ENCODE peak calls at places on chromosomes 4 and X, in four cellular contexts. V is IMR-90, E is A549, X is HepG2. C is an unnamed sample.

GRCh38 chrX:66200050-66200664 is 36.1 kb downstream of the HEPH start:
- DNase-seq in V (no peak), E (no peak), X (no peak), C (no peak)

GRCh38 chr4:19478791-19479190 is 772.9 kb upstream of the SLIT2 start:
- DNase-seq in V (peak), E (no peak), X (no peak), C (no peak)

GRCh38 chr4:157043131-157043530 is 32.8 kb upstream of the GLRB start:
- DNase-seq in V (peak), E (no peak), X (peak), C (no peak)

GRCh38 chrX:124862304-124862703 is 457.4 kb upstream of the TEX13C start:
- DNase-seq in V (no peak), E (no peak), X (no peak), C (no peak)

GRCh38 chr4:147480891-147481576 is at the start of gene EDNRA:
- DNase-seq in V (peak), E (peak), X (no peak), C (no peak)

GRCh38 chr4:172982151-172982590 is 186.4 kb upstream of the GALNT7 start:
- DNase-seq in V (peak), E (peak), X (no peak), C (no peak)

GRCh38 chr4:187993827-187994226 is 1.7 kb upstream of the ZFP42 start:
- DNase-seq in V (peak), E (no peak), X (no peak), C (no peak)

GRCh38 chrX:70998402-70999027 is 67.6 kb upstream of the SLC7A3 start:
- DNase-seq in V (peak), E (no peak), X (peak), C (peak)

GRCh38 chr4:37825943-37826281 is 574 bp upstream of the PGM2 start:
- DNase-seq in V (no peak), E (no peak), X (no peak), C (peak)

GRCh38 chrX:84933956-84934556 is 69.6 kb upstream of the APOOL start:
- DNase-seq in V (no peak), E (no peak), X (no peak), C (no peak)

GRCh38 chrX:37302569-37302968 is 46.6 kb upstream of the PRRG1 start:
- DNase-seq in V (peak), E (no peak), X (peak), C (peak)

GRCh38 chrX:119406739-119407138 is 7.6 kb downstream of the SLC25A43 start:
- DNase-seq in V (peak), E (no peak), X (no peak), C (peak)

GRCh38 chrX:99242001-99242400 is 1168.1 kb downstream of the PCDH19 start:
- DNase-seq in V (no peak), E (no peak), X (no peak), C (no peak)

GRCh38 chr4:16124232-16124631 is 40.4 kb upstream of the PROM1 start:
- DNase-seq in V (no peak), E (no peak), X (no peak), C (no peak)

GRCh38 chr4:16122225-16122624 is 38.4 kb upstream of the PROM1 start:
- DNase-seq in V (no peak), E (no peak), X (no peak), C (no peak)

GRCh38 chr4:16120720-16121119 is 36.9 kb upstream of the PROM1 start:
- DNase-seq in V (peak), E (no peak), X (no peak), C (no peak)

GRCh38 chr4:16123356-16124084 is 39.7 kb upstream of the PROM1 start:
- DNase-seq in V (no peak), E (no peak), X (no peak), C (no peak)

DNA sequence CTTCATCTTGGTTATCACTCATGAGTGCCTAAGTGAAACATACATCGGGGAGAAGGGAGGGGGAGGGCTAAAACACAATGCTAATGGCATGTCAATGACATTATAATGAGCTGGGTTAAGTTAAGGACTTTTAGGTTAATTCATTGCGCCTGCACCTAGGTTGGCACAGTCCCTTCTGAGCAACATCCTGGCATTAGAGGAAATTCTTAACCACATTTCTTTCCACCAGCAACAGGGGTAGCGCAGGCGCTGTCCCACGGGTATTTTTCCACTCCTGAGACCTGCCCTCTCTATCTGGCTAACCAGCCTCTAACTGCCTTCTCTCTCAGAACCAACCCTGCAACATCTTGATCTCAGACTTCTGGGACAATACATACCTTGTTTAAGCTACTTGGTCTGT is 39.0 kb upstream of the PROM1 start:
- DNase-seq in V (no peak), E (no peak), X (no peak), C (no peak)
- TF ChIP-seq MAZ in V (no peak), E (no peak), X (no peak), C (no peak)

GRCh38 chr4:88080626-88081025 is 73.2 kb downstream of the PKD2 start:
- DNase-seq in V (no peak), E (no peak), X (no peak), C (no peak)

GRCh38 chr4:88078592-88078991 is 71.2 kb downstream of the PKD2 start:
- DNase-seq in V (no peak), E (no peak), X (no peak), C (no peak)

GRCh38 chr4:88075336-88075735 is 67.9 kb downstream of the PKD2 start:
- DNase-seq in V (no peak), E (no peak), X (no peak), C (no peak)

GRCh38 chr4:88077911-88078310 is 70.5 kb downstream of the PKD2 start:
- DNase-seq in V (no peak), E (no peak), X (no peak), C (no peak)
- TF ChIP-seq CEBPB in V (no peak), E (no peak), X (no peak), C (no peak)

GRCh38 chr4:609400-610050 is 15.8 kb upstream of the PDE6B start:
- DNase-seq in V (no peak), E (no peak), X (no peak), C (no peak)

GRCh38 chr4:612749-613125 is 12.6 kb upstream of the PDE6B start:
- DNase-seq in V (no peak), E (no peak), X (no peak), C (no peak)

GRCh38 chr4:610411-611261 is 14.7 kb upstream of the PDE6B start:
- DNase-seq in V (peak), E (peak), X (no peak), C (no peak)

GRCh38 chr4:613126-613525 is 12.2 kb upstream of the PDE6B start:
- DNase-seq in V (no peak), E (no peak), X (no peak), C (no peak)

DNA sequence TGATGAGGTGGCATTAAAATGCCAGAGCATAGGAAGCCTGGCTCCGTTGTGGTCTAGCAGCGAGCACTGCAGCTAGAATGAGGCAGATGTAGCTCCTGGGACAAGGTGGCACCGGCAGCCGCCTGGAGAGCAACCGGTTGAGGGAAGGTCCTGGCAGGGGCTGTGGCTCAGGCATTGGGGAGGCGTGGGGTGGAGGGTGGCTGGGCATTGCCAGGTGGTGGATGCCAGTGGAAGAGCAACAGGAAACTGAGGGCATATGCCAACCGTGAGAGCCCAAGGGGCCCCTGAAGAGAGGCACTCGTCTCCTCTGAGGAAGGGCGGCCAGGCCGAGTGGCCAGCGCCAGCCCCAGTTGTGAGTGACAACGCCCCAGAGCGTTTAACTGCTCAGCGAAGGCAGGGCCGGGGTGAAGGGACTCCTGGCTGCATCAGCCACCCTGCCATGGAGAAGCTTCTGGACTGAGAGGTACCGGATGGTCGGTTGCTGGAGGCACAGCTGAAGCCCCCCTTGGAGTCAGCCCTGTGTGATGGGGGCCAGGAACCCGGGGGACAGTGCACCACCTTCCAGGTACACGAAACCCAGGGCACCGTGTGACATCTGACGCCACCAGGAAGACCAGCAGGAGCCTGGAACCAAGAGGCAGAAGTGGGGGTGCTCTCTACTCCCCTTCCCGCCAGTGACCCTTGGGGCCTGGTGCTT is 13.2 kb upstream of the PDE6B start:
- DNase-seq in V (no peak), E (no peak), X (no peak), C (no peak)
- TF ChIP-seq MAZ in V (no peak), E (no peak), X (no peak), C (no peak)

DNA sequence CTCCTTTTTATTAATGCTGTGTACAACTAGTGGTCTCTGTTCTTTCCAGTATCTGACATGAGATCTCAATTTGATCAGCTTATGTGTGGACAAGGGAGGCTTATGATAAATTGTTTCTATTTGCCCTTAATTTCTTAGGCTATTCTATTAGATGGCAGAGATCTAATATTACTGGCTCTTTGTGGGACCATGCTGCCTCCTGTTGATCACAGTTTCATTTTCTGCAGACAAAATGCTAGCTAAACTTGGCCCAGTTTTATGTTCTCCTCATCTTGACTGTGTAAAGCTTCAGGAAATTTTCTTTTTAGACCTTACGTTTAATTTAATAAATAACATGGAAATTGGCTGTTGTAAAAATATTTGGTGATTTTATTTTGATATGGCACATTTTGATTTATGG is 627.1 kb upstream of the AADAT start:
- DNase-seq in V (no peak), E (no peak), X (no peak), C (no peak)
- TF ChIP-seq CEBPB in V (no peak), E (no peak), X (no peak), C (no peak)